ENCODE peak calls at places on chromosomes 6 and 20, in seven cellular contexts. P is neural progenitor cell, C is tibial artery, R is right atrium auricular region, U is astrocyte of the spinal cord, L is mammary epithelial cell, F is choroid plexus epithelial cell. X is an unnamed sample.

GRCh38 chr20:10171864-10172751 is 46.5 kb upstream of the SNAP25 start:
- DNase-seq in P (peak), C (peak), R (peak), U (peak), L (peak), F (peak), X (no peak)

GRCh38 chr6:45647341-45648138 is 269.8 kb upstream of the SUPT3H start:
- DNase-seq in P (no peak), C (no peak), R (no peak), U (no peak), L (peak), F (no peak), X (no peak)

GRCh38 chr6:79225718-79226117 is 8.8 kb downstream of the HMGN3 start:
- DNase-seq in P (no peak), C (no peak), R (no peak), U (no peak), L (no peak), F (no peak), X (no peak)

GRCh38 chr6:97053643-97054411 is 129.3 kb downstream of the KLHL32 start:
- DNase-seq in P (peak), C (no peak), R (no peak), U (peak), L (no peak), F (peak), X (peak)

GRCh38 chr6:139336488-139336887 is 38.0 kb downstream of the CITED2 start:
- DNase-seq in P (no peak), C (no peak), R (no peak), U (peak), L (peak), F (peak), X (peak)

GRCh38 chr6:134282816-134283215 is 35.1 kb downstream of the SGK1 start:
- DNase-seq in P (no peak), C (no peak), R (no peak), U (no peak), L (no peak), F (peak), X (no peak)

GRCh38 chr6:55397986-55398385 is 70.7 kb downstream of the GFRAL start:
- DNase-seq in P (no peak), C (no peak), R (no peak), U (no peak), L (no peak), F (peak), X (no peak)

GRCh38 chr20:40249805-40250204 is 439.2 kb downstream of the MAFB start:
- DNase-seq in P (no peak), C (no peak), R (no peak), U (no peak), L (no peak), F (no peak), X (no peak)

GRCh38 chr20:17967595-17968365 is 814 bp downstream of the SNX5 start:
- DNase-seq in P (no peak), C (no peak), R (no peak), U (peak), L (peak), F (peak), X (peak)

DNA sequence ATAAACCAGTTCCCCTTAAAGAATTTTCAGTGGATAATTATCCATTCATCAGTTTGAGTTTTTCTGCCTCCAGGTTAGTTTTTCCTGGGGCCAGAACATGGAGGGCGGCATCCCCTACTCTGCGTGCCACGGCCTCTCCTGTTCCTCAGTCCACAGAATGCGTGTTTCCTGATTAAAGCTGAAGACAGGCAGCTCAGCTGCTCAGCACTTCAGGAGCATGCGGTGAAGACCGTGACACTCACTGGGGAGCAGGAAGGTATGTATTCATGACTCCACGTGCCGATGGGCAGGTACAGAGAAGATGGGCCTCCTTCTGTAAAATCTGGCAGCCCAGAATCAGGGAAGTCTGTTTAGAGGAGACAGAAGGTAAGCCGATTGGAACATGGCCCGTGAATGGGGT is 2.0 kb upstream of the THBS2 start:
- DNase-seq in P (no peak), C (no peak), R (no peak), U (no peak), L (no peak), F (no peak), X (no peak)
- H3K4me3 ChIP-seq in P (no peak), C (no peak), R (no peak), U (no peak), L (no peak), F (no peak), X (no peak)

DNA sequence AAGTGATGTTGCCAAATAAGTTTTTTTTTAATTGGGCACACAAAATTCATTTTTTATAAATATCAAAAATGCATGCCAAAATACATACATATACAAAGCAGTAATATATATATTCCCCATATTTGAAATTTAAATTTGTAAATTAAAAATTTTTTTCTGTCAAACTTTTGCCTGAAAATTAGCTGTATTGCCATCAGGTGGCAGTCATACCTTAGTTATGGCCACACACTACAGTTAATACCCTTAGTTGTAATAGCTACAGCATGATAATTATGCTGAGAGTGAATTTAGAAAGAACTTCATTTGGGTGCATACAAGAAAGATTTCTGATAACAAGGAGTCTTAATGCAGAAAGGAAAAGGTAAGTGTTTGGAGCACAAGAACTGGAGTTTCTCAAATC is 46.2 kb upstream of the SDHAF4 start:
- DNase-seq in P (no peak), C (no peak), R (no peak), U (peak), L (no peak), F (peak), X (peak)
- TF ChIP-seq CTCF in P (peak), C (no peak), R (no peak), U (peak), L (peak), F (peak), X (peak)

DNA sequence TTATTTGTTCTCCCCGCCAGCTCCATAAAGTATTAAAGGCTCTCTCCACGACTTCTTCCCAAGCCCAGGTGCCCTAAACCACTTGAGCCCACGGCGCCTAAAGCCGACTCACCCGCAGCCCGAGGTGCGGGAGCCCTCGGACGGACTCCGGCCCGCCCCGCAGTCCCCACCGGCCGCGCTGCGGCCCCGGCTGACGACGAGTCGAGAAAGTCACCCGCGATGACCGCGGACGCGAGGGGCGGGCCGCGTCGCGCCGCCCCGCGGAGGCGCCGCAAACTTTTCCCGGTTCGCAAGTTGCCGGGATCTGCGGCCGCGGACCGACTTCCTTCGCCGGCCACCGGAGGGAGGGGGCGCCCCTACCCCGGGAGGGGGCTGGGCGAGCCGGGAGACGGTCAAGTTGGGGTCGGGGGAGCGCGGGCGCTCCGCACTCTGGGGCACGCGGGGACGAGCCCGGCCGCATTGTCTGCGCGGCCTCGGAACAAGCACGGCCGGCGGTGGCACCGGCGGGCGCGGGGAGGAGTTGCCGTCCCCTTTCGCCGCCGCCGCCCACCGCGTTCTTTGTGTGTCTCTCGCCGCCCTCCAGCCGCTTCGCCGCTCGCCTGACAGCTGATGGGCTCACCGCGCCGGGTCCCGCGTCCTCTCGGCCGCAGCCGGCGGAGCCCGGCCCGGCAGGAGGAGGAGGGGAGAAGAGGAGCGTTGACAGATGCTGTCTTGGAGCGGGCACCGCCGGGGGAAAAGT is 131.5 kb downstream of the OGFRL1 start:
- DNase-seq in P (peak), C (peak), R (no peak), U (peak), L (no peak), F (peak), X (no peak)
- H3K4me3 ChIP-seq in P (peak), C (peak), R (peak), U (peak), L (peak), F (peak), X (peak)

GRCh38 chr6:8005136-8005535 is 59.1 kb downstream of the BLOC1S5 start:
- DNase-seq in P (no peak), C (no peak), R (no peak), U (no peak), L (no peak), F (no peak), X (no peak)
- TF ChIP-seq CTCF in P (no peak), C (no peak), R (no peak), U (no peak), L (no peak), F (no peak), X (no peak)

DNA sequence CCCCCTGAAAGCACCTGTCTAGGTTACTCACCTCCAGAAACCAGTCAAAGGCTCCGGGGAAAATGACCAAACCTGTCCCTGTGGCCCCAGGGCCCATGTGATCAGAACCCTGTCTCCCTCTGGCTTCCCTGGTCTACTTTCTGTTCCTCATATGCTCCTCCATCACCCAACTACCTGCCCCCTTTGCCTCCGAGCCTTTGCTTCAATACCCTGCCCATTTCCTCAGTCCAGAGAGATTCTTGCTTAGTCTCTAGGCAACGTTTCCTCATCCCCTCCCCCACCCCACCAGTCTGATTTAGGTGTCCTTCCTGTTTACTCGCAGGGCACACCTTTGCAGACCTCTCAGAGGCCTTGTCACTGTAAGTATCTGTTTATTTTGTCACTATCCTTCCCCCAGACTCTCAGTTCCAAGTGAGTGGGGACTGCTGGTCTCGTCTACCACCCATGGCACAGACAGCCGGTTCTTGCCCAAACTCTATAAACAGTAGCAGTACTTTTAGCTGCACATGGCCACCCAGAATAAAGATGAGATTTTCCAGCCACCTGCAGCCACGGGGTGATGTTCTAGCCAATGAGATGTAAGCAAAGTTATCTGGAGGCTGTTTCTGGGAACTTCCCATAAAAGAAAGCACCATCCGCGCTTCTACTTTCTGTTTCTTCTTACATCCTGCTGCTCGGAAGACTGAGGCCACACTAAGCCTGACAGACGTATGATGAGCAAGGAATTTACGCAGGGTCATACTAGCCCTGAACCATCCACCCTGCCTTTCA is 13.3 kb downstream of the ELOVL5 start:
- DNase-seq in P (no peak), C (no peak), R (no peak), U (no peak), L (peak), F (no peak), X (no peak)
- H3K4me3 ChIP-seq in P (no peak), C (no peak), R (no peak), U (no peak), L (no peak), F (no peak), X (no peak)

X was measured in fibroblast of the aortic adventitia.